ENCODE peak calls at places on chromosomes 6 and 20, in seven cellular contexts. V, S, T, D, I, A and R are unnamed samples.

GRCh38 chr6:51090343-51090742 is 271.7 kb downstream of the TFAP2B start:
- DNase-seq in V (no peak), S (no peak), T (no peak), D (no peak), I (no peak), A (no peak), R (no peak)

GRCh38 chr6:107132330-107132954 is 17.1 kb upstream of the BEND3 start:
- DNase-seq in V (no peak), S (peak; percentile 46), T (peak; percentile 20), D (no peak), I (peak; percentile 47), A (peak; percentile 46), R (no peak)

GRCh38 chr6:140344149-140344913 is 969.9 kb upstream of the CITED2 start:
- DNase-seq in V (no peak), S (no peak), T (no peak), D (peak; percentile 34), I (no peak), A (peak; percentile 6), R (no peak)

GRCh38 chr6:51025082-51025777 is 206.6 kb downstream of the TFAP2B start:
- DNase-seq in V (no peak), S (no peak), T (no peak), D (peak; percentile 7), I (peak; percentile 15), A (peak; percentile 18), R (no peak)

GRCh38 chr6:93366506-93366905 is 52.9 kb downstream of the EPHA7 start:
- DNase-seq in V (no peak), S (no peak), T (no peak), D (no peak), I (no peak), A (no peak), R (no peak)

GRCh38 chr6:33414592-33415271 is 3.2 kb downstream of the CUTA start:
- DNase-seq in V (no peak), S (no peak), T (no peak), D (no peak), I (peak; percentile 67), A (no peak), R (no peak)

GRCh38 chr6:11534561-11534960 is 3.0 kb upstream of the TMEM170B start:
- DNase-seq in V (no peak), S (no peak), T (no peak), D (no peak), I (no peak), A (peak; percentile 59), R (no peak)

GRCh38 chr6:31826793-31827285 is 699 bp upstream of the HSPA1B start:
- DNase-seq in V (no peak), S (peak; percentile 53), T (peak; percentile 84), D (no peak), I (peak; percentile 83), A (no peak), R (no peak)

GRCh38 chr6:16729183-16729696 is 32.0 kb downstream of the ATXN1 start:
- DNase-seq in V (no peak), S (no peak), T (no peak), D (no peak), I (no peak), A (peak; percentile 95), R (no peak)

GRCh38 chr6:164107297-164107995 is 692.9 kb downstream of the QKI start:
- DNase-seq in V (no peak), S (no peak), T (no peak), D (no peak), I (no peak), A (no peak), R (no peak)

GRCh38 chr6:166687070-166687469 is 60.0 kb upstream of the RPS6KA2 start:
- DNase-seq in V (no peak), S (no peak), T (no peak), D (no peak), I (no peak), A (no peak), R (no peak)

GRCh38 chr6:118678866-118679265 is 27.5 kb upstream of the CEP85L start:
- DNase-seq in V (no peak), S (no peak), T (no peak), D (peak; percentile 28), I (no peak), A (no peak), R (no peak)

GRCh38 chr20:45832619-45833018 is 980 bp upstream of the SNX21 start:
- DNase-seq in V (no peak), S (no peak), T (no peak), D (no peak), I (no peak), A (no peak), R (no peak)

GRCh38 chr20:23585808-23586734 is 17.8 kb upstream of the CST9L start:
- DNase-seq in V (no peak), S (no peak), T (no peak), D (no peak), I (no peak), A (peak; percentile 96), R (no peak)

GRCh38 chr20:61725966-61726365 is 339.7 kb downstream of the TAF4 start:
- DNase-seq in V (no peak), S (no peak), T (no peak), D (no peak), I (no peak), A (no peak), R (no peak)

GRCh38 chr20:46359233-46359751 is 47.1 kb downstream of the ELMO2 start:
- DNase-seq in V (no peak), S (peak; percentile 21), T (no peak), D (no peak), I (no peak), A (no peak), R (no peak)

GRCh38 chr6:90466191-90466940 is 120.5 kb downstream of the MAP3K7 start:
- DNase-seq in V (no peak), S (no peak), T (no peak), D (peak; percentile 38), I (no peak), A (no peak), R (no peak)

GRCh38 chr20:19935842-19936241 is 81.3 kb upstream of the NAA20 start:
- DNase-seq in V (no peak), S (no peak), T (no peak), D (peak; percentile 82), I (peak; percentile 17), A (no peak), R (no peak)

GRCh38 chr6:158057213-158057987 is 75.7 kb downstream of the SYNJ2 start:
- DNase-seq in V (no peak), S (no peak), T (no peak), D (peak; percentile 96), I (no peak), A (no peak), R (no peak)

GRCh38 chr6:95431637-95432228 is 145.6 kb upstream of the MANEA start:
- DNase-seq in V (no peak), S (peak; percentile 43), T (peak; percentile 20), D (peak; percentile 5), I (peak; percentile 56), A (peak; percentile 9), R (no peak)

GRCh38 chr6:129555206-129555832 is 154.7 kb downstream of the ARHGAP18 start:
- DNase-seq in V (no peak), S (no peak), T (no peak), D (no peak), I (peak; percentile 5), A (no peak), R (no peak)

GRCh38 chr20:49349678-49350077 is 71.8 kb upstream of the ZNFX1 start:
- DNase-seq in V (no peak), S (no peak), T (no peak), D (no peak), I (no peak), A (no peak), R (peak; percentile 60)

GRCh38 chr20:21352703-21353102 is 44.6 kb downstream of the NKX2-4 start:
- DNase-seq in V (no peak), S (no peak), T (no peak), D (no peak), I (no peak), A (peak; percentile 51), R (no peak)

GRCh38 chr20:51460569-51461265 is 81.8 kb downstream of the NFATC2 start:
- DNase-seq in V (no peak), S (no peak), T (no peak), D (no peak), I (no peak), A (no peak), R (no peak)

DNA sequence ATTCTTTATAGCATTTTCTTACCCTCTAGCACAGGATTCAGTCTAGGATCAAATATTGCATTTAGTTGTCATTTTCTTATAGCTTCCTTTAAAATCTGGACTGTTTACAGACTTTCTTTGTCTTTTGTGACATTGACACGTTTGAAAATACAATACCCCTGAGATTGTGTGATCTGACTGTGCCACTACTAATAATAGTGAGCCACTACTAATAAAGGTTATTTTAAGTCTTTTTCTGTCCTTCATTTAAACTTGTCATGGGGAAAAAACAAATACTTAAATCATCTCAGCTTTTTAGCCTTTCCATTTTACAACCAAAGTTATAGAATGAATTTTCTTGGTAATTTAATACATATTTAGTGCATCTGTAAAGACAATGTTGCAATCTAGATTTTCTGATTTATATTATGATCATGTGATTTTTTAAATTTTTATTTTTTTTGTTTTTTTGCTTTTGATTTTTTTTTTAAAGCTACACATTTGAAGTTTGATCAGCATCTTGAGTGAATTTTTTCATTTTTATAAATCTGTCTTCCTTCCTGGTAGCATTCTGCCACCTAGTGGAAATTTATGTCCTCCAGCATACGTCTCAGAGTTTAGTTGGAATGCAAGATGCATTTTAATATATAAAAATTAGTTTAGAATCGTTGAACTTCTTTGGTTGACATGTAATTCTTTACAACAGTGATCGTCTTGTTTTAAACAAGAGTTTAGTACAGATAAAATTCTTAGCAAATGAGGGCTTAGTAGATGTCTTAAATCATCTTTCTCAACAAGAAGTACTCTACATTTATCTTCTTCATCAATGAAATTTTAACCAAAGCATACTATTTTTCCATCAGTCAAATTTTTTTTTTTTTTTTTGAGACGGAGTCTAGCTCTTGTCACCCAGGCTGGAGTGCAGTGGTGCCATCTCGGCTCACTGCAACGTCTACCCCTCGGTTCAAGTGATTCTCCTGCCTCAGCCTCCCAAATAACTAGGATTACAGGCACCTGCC is 119.4 kb downstream of the NCOA3 start:
- DNase-seq in V (no peak), S (peak; percentile 58), T (no peak), D (peak; percentile 36), I (peak; percentile 75), A (peak; percentile 66), R (no peak)
- TF ChIP-seq CTCF in V (peak; percentile 81), S (peak; percentile 71), T (peak; percentile 65), D (peak; percentile 78), I (peak; percentile 69), A (peak; percentile 72), R (no peak)

DNA sequence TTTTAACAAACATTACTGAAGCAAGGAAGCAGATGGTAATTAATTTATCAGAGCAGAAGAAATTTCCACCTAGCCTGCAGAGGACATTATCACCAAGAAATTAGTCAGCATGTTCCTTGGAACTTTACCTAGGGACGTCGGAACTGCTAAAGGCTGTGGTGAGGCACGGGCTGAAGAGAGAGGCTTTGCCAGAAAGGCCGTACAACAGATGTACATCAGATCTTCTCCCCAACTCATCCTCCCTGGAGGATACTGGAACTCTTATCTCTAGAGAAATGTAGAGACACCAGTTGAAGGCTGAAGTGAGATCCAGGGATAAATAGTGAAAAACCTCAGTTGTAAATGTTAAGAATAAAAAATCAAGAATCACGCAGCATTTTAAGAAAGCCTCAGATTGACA is 257.1 kb downstream of the SAMD5 start:
- DNase-seq in V (no peak), S (no peak), T (no peak), D (no peak), I (no peak), A (no peak), R (no peak)
- TF ChIP-seq CTCF in V (no peak), S (no peak), T (no peak), D (no peak), I (no peak), A (no peak), R (no peak)

GRCh38 chr20:54432966-54433365 is 42.4 kb upstream of the DOK5 start:
- DNase-seq in V (no peak), S (no peak), T (no peak), D (no peak), I (no peak), A (no peak), R (no peak)
- TF ChIP-seq CTCF in V (no peak), S (no peak), T (no peak), D (no peak), I (no peak), A (no peak), R (no peak)

GRCh38 chr20:32456869-32457421 is 98.8 kb downstream of the ASXL1 start:
- DNase-seq in V (no peak), S (peak; percentile 87), T (peak; percentile 77), D (no peak), I (peak; percentile 88), A (no peak), R (no peak)
- TF ChIP-seq CTCF in V (peak; percentile 72), S (peak; percentile 70), T (peak; percentile 86), D (peak; percentile 60), I (peak; percentile 91), A (peak; percentile 48), R (no peak)